ENCODE peak calls at places on chromosomes 7 and 10, in four cellular contexts. J, Z, R and V are unnamed samples.

GRCh38 chr10:75105576-75106197 is 5.8 kb upstream of the SAMD8 start:
- DNase-seq in J (no peak), Z (no peak), R (no peak), V (no peak)

GRCh38 chr7:112453505-112454171 is 3.4 kb downstream of the IFRD1 start:
- DNase-seq in R (no peak), Z (no peak), J (no peak), V (peak; percentile 48)

GRCh38 chr7:516216-516605 is 3.4 kb downstream of the PDGFA start:
- DNase-seq in J (peak; percentile 51), Z (peak; percentile 51), R (no peak), V (peak; percentile 14)

GRCh38 chr10:29751232-29751631 is 116.5 kb upstream of the SVIL start:
- DNase-seq in R (no peak), J (no peak), Z (no peak), V (no peak)

GRCh38 chr7:33933611-33934281 is 28.4 kb downstream of the BMPER start:
- DNase-seq in Z (no peak), R (no peak), J (no peak), V (peak; percentile 93)

GRCh38 chr7:14754631-14755030 is 147.9 kb downstream of the DGKB start:
- DNase-seq in R (no peak), Z (peak; percentile 15), J (no peak), V (peak; percentile 23)

GRCh38 chr7:157991351-157991750 is 596.3 kb downstream of the PTPRN2 start:
- DNase-seq in J (no peak), R (no peak), Z (no peak), V (no peak)

GRCh38 chr7:1059200-1060091 is 15.1 kb downstream of the GPR146 start:
- DNase-seq in R (no peak), Z (peak; percentile 94), J (peak; percentile 93), V (no peak)

GRCh38 chr10:3856593-3856992 is 71.6 kb upstream of the KLF6 start:
- DNase-seq in Z (no peak), J (no peak), R (no peak), V (no peak)

GRCh38 chr7:142896741-142897379 is 11.3 kb upstream of the TRPV6 start:
- DNase-seq in Z (no peak), R (no peak), J (no peak), V (no peak)

GRCh38 chr7:117229350-117229749 is 93.5 kb downstream of the WNT2 start:
- DNase-seq in R (no peak), J (no peak), Z (no peak), V (no peak)

GRCh38 chr10:127100983-127101615 is 95.3 kb downstream of the INSYN2A start:
- DNase-seq in J (no peak), R (no peak), Z (no peak), V (no peak)

DNA sequence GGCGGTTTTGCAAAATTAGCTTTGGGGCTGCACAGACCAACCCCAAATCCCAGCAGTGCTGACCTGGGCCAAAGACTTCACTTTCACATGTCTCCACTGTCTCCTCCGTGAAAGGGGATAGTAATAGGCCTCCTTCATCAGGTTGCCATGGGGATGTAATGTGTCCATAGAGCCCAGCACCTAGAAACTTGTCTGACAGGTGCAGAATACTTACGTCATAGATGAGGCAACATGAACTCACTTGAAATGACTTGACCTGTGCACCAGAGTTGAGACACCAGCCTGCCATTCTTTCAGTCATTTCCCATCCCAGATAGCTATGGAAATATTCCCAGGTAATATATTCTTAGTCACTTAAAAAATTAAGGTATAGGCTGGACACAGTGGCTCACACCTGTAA is 94.2 kb downstream of the INSYN2A start:
- DNase-seq in J (no peak), R (no peak), Z (no peak), V (no peak)
- TF ChIP-seq CTCF in J (no peak), R (no peak), Z (no peak), V (no peak)

DNA sequence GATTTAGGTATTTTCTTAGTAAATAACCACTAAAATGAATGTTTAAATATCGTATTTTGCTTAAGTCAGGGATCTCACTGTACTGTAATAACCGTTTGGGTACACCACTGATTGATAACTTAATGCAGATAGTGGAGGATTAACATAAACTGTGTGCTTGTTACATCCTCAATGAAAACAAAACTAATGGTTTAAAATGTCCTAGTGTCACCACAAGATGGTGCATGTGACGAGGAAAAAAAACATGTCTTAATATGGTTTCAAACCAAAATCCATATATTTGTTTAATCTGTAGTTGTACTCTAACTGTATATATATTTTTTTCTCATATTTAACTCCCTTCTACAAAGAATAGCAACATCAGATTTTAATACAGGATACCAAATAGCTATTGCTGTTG is 19.2 kb downstream of the ARMC10 start:
- DNase-seq in R (no peak), Z (no peak), J (no peak), V (no peak)
- TF ChIP-seq CTCF in R (no peak), Z (no peak), J (no peak), V (peak; percentile 39)

GRCh38 chr7:151992375-151992774 is 33.1 kb upstream of the GALNT11 start:
- DNase-seq in J (peak; percentile 78), Z (peak; percentile 81), R (peak; percentile 56), V (no peak)
- TF ChIP-seq CTCF in J (peak; percentile 47), Z (peak; percentile 66), R (no peak), V (no peak)

DNA sequence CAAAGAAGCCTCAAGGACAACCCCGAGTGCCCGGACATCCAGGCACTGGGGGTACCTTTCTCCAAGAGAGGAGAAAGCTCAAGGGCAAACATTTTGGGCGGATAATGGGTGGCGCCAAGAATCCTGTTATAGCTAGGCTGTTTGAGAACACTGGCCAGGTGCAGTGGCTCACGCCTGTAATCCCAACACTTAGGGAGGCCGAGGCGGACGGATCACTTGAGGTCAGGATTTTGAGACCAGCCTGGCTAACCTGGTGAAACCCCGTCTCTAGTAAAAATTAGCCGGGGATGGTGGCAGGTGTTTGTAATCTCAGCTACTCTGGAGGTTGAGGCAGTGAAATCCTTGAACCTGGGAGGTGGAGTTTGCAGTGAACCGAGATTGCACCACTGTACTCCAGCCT is 25.2 kb upstream of the UNC5B start:
- DNase-seq in Z (no peak), J (no peak), R (no peak), V (no peak)
- TF ChIP-seq CTCF in Z (no peak), J (no peak), R (no peak), V (no peak)